ENCODE peak calls at places on chromosomes 4 and X, in seven cellular contexts. One of them, this sample, is unnamed.

GRCh38 chrX:53313746-53314105 is 32.3 kb upstream of the IQSEC2 start:
- DNase-seq in NCI-H1417: no peak
- DNase-seq in activated CD4-positive, CD25-positive, alpha-beta regulatory T cell: no peak
- DNase-seq in hepatic stellate cell: no peak
- DNase-seq in left colon: no peak
- DNase-seq in myocyte: no peak
- DNase-seq in iPS DF 6.9: no peak
- DNase-seq in this sample: no peak

GRCh38 chr4:108466936-108467902 is 153.2 kb upstream of the RPL34 start:
- DNase-seq in iPS DF 6.9: no peak
- DNase-seq in left colon: no peak
- DNase-seq in NCI-H1417: peak; percentile 20
- DNase-seq in hepatic stellate cell: peak; percentile 46
- DNase-seq in activated CD4-positive, CD25-positive, alpha-beta regulatory T cell: no peak
- DNase-seq in myocyte: peak; percentile 85
- DNase-seq in this sample: no peak

GRCh38 chrX:16445166-16445752 is 204.7 kb upstream of the S100G start:
- DNase-seq in hepatic stellate cell: no peak
- DNase-seq in left colon: no peak
- DNase-seq in myocyte: peak; percentile 47
- DNase-seq in NCI-H1417: peak; percentile 80
- DNase-seq in activated CD4-positive, CD25-positive, alpha-beta regulatory T cell: peak; percentile 1
- DNase-seq in iPS DF 6.9: no peak
- DNase-seq in this sample: peak; percentile 78

GRCh38 chr4:76342191-76342590 is 35.7 kb downstream of the STBD1 start:
- DNase-seq in activated CD4-positive, CD25-positive, alpha-beta regulatory T cell: no peak
- DNase-seq in left colon: no peak
- DNase-seq in NCI-H1417: no peak
- DNase-seq in myocyte: peak; percentile 18
- DNase-seq in iPS DF 6.9: no peak
- DNase-seq in hepatic stellate cell: no peak
- DNase-seq in this sample: no peak

GRCh38 chr4:37994569-37994968 is 34.4 kb downstream of the PTTG2 start:
- DNase-seq in left colon: no peak
- DNase-seq in myocyte: no peak
- DNase-seq in iPS DF 6.9: no peak
- DNase-seq in NCI-H1417: no peak
- DNase-seq in activated CD4-positive, CD25-positive, alpha-beta regulatory T cell: no peak
- DNase-seq in hepatic stellate cell: no peak
- DNase-seq in this sample: no peak

GRCh38 chr4:158710814-158711213 is 12.4 kb downstream of the PPID start:
- DNase-seq in myocyte: peak; percentile 5
- DNase-seq in NCI-H1417: peak; percentile 10
- DNase-seq in left colon: no peak
- DNase-seq in hepatic stellate cell: no peak
- DNase-seq in iPS DF 6.9: no peak
- DNase-seq in activated CD4-positive, CD25-positive, alpha-beta regulatory T cell: no peak
- DNase-seq in this sample: no peak

GRCh38 chr4:85823295-85823694 is 348.3 kb downstream of the ARHGAP24 start:
- DNase-seq in activated CD4-positive, CD25-positive, alpha-beta regulatory T cell: no peak
- DNase-seq in myocyte: peak; percentile 79
- DNase-seq in hepatic stellate cell: no peak
- DNase-seq in NCI-H1417: peak; percentile 80
- DNase-seq in iPS DF 6.9: no peak
- DNase-seq in left colon: no peak
- DNase-seq in this sample: no peak

GRCh38 chrX:17922303-17922702 is 61.2 kb upstream of the RAI2 start:
- DNase-seq in hepatic stellate cell: no peak
- DNase-seq in left colon: no peak
- DNase-seq in myocyte: no peak
- DNase-seq in NCI-H1417: peak; percentile 91
- DNase-seq in iPS DF 6.9: no peak
- DNase-seq in activated CD4-positive, CD25-positive, alpha-beta regulatory T cell: no peak
- DNase-seq in this sample: no peak